ENCODE peak calls at places on chromosome 4, in six cellular contexts. X is hepatocyte, D is MM.1S, U is SK-N-SH, J is GM23338, G is neural progenitor cell. A is an unnamed sample. For H3K36me3, the result is how much of the 10 kb centered on the place peaks cover.

GRCh38 chr4:42396361-42397255 is 680 bp upstream of the SHISA3 start:
- DNase-seq in G (peak), D (no peak), X (no peak), U (no peak), J (peak), A (peak)

GRCh38 chr4:159075531-159075932 is 27.3 kb upstream of the RAPGEF2 start:
- DNase-seq in G (no peak), D (no peak), J (no peak), U (no peak), X (no peak), A (peak)

GRCh38 chr4:22486276-22486675 is 29.6 kb downstream of the ADGRA3 start:
- DNase-seq in J (no peak), D (no peak), G (no peak), U (no peak), X (no peak), A (no peak)

GRCh38 chr4:16123356-16124084 is 39.7 kb upstream of the PROM1 start:
- DNase-seq in D (no peak), X (no peak), U (no peak), G (peak), J (no peak), A (no peak)

GRCh38 chr4:176238157-176238608 is 30.8 kb downstream of the ASB5 start:
- DNase-seq in G (no peak), U (no peak), X (peak), J (no peak), D (no peak), A (peak)

GRCh38 chr4:7129871-7130609 is 62.2 kb upstream of the GRPEL1 start:
- DNase-seq in X (no peak), J (no peak), U (no peak), D (no peak), G (no peak), A (no peak)

GRCh38 chr4:140250989-140251552 is 97.1 kb upstream of the MAML3 start:
- DNase-seq in G (no peak), D (no peak), X (peak), J (no peak), U (no peak), A (peak)

GRCh38 chr4:147732516-147733193 is 767 bp downstream of the ARHGAP10 start:
- DNase-seq in D (peak), J (peak), G (peak), U (peak), X (peak), A (peak)

GRCh38 chr4:181846934-181847333 is 396.3 kb upstream of the TENM3 start:
- DNase-seq in U (peak), G (no peak), J (no peak), X (no peak), D (no peak), A (no peak)

GRCh38 chr4:38099908-38100407 is 139.8 kb downstream of the PTTG2 start:
- DNase-seq in U (no peak), D (no peak), X (no peak), G (no peak), J (no peak), A (peak)

GRCh38 chr4:177356191-177356590 is 46.5 kb downstream of the NEIL3 start:
- DNase-seq in G (no peak), X (no peak), J (no peak), D (no peak), U (no peak), A (peak)

GRCh38 chr4:158856852-158857251 is 88.0 kb downstream of the FNIP2 start:
- DNase-seq in G (peak), X (peak), U (peak), J (peak), D (peak), A (peak)

GRCh38 chr4:23945521-23946017 is 55.7 kb upstream of the PPARGC1A start:
- DNase-seq in U (no peak), D (no peak), X (peak), J (no peak), G (no peak), A (peak)

GRCh38 chr4:70571772-70572171 is 20.3 kb upstream of the AMBN start:
- DNase-seq in X (no peak), J (no peak), D (no peak), G (no peak), U (no peak), A (no peak)

GRCh38 chr4:177455591-177455990 is 13.4 kb upstream of the AGA start:
- DNase-seq in D (no peak), X (peak), J (no peak), U (no peak), G (no peak), A (no peak)

GRCh38 chr4:75633846-75634245 is 3.5 kb upstream of the CDKL2 start:
- DNase-seq in D (peak), X (no peak), J (no peak), G (no peak), U (no peak), A (peak)

GRCh38 chr4:30386266-30386895 is 333.8 kb upstream of the PCDH7 start:
- DNase-seq in J (no peak), X (no peak), G (no peak), D (no peak), U (no peak), A (peak)

GRCh38 chr4:108700358-108700757 is 50.0 kb downstream of the OSTC start:
- DNase-seq in D (no peak), U (peak), G (no peak), J (no peak), X (no peak), A (peak)

GRCh38 chr4:57093816-57094481 is 16.2 kb downstream of the IGFBP7 start:
- DNase-seq in G (no peak), U (no peak), D (no peak), J (no peak), X (no peak), A (no peak)

GRCh38 chr4:89871211-89871610 is 23.4 kb upstream of the MMRN1 start:
- DNase-seq in U (no peak), G (peak), X (no peak), D (no peak), J (peak), A (no peak)

GRCh38 chr4:40253906-40254305 is 57.1 kb downstream of the RHOH start:
- DNase-seq in U (no peak), J (no peak), X (no peak), G (no peak), D (no peak), A (no peak)

GRCh38 chr4:38386011-38386551 is 277.9 kb upstream of the KLF3 start:
- DNase-seq in X (no peak), G (no peak), D (no peak), J (no peak), U (no peak), A (no peak)

GRCh38 chr4:147829401-147830101 is 97.7 kb downstream of the ARHGAP10 start:
- DNase-seq in U (no peak), X (peak), J (no peak), G (no peak), D (no peak), A (peak)

GRCh38 chr4:154399259-154399974 is 92.2 kb downstream of the DCHS2 start:
- DNase-seq in D (no peak), X (peak), J (peak), U (no peak), G (peak), A (peak)

GRCh38 chr4:34198966-34199365 is 2045.3 kb downstream of the ARAP2 start:
- DNase-seq in G (no peak), X (no peak), U (no peak), J (no peak), D (no peak), A (no peak)

GRCh38 chr4:152508386-152508785 is 27.5 kb downstream of the FBXW7 start:
- DNase-seq in D (no peak), X (no peak), U (no peak), G (no peak), J (no peak), A (no peak)

GRCh38 chr4:92362002-92362401 is 58.2 kb downstream of the GRID2 start:
- DNase-seq in U (no peak), J (no peak), G (no peak), D (no peak), X (no peak), A (no peak)

DNA sequence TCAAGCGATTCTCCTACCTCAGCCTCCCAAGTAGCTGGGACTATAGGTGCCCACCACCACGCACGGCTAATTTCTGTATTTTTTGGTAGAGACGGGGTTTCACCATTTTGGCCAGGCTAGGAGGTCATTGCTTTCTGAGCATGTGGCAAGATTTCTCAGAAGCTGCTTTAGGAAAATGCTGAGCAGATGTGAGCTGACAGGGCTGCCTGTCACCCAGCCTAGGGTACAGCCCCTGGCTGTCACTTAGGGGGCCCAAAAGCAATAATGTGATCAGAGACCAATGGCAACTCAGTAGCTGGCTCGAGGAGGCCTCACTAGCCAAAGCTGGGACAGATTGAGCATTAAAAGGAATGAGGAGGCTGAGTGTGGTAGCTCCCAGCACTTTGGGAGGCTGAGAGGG is 64.8 kb downstream of the TNIP2 start:
- DNase-seq in U (no peak), G (no peak), J (no peak), X (no peak), D (no peak), A (no peak)
- H3K36me3 ChIP-seq in U (half or more), G (under half), J (under half), X (under half), D (under half), A (under half)

DNA sequence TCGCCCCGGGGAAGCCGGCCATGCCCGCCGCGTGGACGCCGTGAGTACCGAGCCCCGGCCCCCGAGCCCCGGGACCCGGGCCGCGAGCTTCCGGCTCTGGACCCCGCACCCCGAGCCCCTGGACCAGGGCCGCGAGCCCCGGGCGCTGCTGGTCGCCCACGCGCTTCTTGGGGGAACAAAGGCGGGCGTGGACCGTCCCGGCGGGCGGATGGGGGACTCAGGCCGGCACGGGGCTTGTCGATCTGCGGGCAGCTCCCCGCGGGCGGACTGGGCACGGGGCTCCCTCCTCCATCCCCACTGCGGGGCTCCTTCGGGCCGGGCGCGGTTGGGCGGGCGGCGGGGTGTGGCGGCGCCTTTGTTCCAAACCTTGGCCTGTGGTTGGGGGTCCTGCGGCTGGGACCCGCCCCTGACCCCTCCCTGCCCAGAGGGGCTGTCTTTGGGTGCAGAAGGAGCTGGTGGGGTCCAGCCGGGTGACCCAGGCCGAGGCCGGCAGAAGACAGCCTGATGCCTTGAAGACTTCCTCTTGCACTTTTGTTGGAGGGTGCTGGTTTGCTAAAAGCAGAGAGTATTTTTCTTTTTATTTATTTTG is 25.2 kb upstream of the ADD1 start:
- DNase-seq in X (peak), G (peak), J (peak), D (no peak), U (peak), A (peak)
- TF ChIP-seq EZH2phosphoT487 in X (no peak), G (no peak), J (no peak), D (no peak), U (no peak), A (no peak)

GRCh38 chr4:81436928-81437327 is 34.8 kb downstream of the RASGEF1B start:
- DNase-seq in X (no peak), G (no peak), U (no peak), J (no peak), D (no peak), A (no peak)
- H3K36me3 ChIP-seq in X (under half), G (under half), U (under half), J (under half), D (under half), A (under half)

GRCh38 chr4:123366144-123366748 is 30.3 kb upstream of the SPRY1 start:
- DNase-seq in J (no peak), U (no peak), G (no peak), X (no peak), D (no peak), A (no peak)

GRCh38 chr4:123363729-123364128 is 32.9 kb upstream of the SPRY1 start:
- DNase-seq in D (peak), X (no peak), U (no peak), J (no peak), G (no peak), A (no peak)

GRCh38 chr4:123362103-123362502 is 34.5 kb upstream of the SPRY1 start:
- DNase-seq in D (no peak), X (no peak), J (no peak), U (no peak), G (no peak), A (no peak)

GRCh38 chr4:123365412-123365811 is 31.2 kb upstream of the SPRY1 start:
- DNase-seq in G (no peak), U (no peak), X (no peak), D (no peak), J (no peak), A (no peak)

DNA sequence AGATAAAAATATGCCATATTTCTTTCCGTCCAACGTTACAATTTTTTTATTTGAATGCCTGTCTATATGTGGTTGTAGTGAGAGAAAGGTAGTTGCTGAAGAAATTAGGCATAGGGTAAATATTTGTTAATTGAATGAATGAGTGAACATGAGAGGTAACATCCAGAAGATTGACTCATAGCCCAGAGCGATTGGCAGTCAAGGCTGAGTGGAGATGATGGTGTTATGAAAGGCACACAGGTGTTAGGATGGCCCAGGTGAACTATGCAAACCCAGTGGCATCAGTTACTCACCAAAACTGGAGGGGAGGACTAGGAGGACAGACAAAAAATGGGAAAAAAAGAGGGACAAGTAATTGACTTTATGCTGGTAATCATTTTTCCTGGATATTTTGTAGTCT is 31.7 kb upstream of the SPRY1 start:
- DNase-seq in G (no peak), X (no peak), D (no peak), U (no peak), J (no peak), A (no peak)
- TF ChIP-seq EZH2phosphoT487 in G (no peak), X (no peak), D (no peak), U (no peak), J (no peak), A (no peak)

GRCh38 chr4:3523146-3523627 is 9.0 kb downstream of the LRPAP1 start:
- DNase-seq in X (no peak), D (no peak), G (no peak), U (no peak), J (no peak), A (no peak)
- H3K36me3 ChIP-seq in X (under half), D (under half), G (under half), U (half or more), J (under half), A (under half)

DNA sequence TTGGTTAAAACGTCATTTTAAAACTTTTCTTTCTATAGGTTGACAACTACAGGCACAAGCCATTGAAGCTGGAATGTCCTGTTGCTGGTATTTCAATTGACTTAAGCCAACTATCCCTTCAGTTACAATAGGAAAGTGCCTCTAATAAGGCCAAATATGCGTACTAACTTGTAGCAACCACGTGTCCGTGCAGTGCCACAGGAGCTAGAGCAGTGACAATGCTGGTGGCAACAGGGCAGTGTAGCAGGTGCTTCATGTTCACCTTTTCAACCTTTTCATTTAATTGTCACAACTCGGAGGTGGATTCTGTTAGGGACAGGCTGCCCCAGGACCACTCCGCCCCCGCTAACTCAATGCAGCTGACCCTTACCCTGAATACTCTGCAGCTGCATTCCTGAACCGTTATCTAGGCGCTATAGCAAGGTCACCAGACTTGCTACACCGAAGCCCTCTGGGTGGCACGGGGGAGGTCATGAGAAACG is 37.7 kb downstream of the ERVMER34-1 start:
- DNase-seq in J (no peak), U (no peak), G (peak), X (peak), D (peak), A (no peak)
- TF ChIP-seq EZH2phosphoT487 in J (no peak), U (no peak), G (no peak), X (no peak), D (no peak), A (no peak)

GRCh38 chr4:8412288-8412687 is 28.2 kb downstream of the ACOX3 start:
- DNase-seq in G (no peak), U (no peak), D (no peak), J (no peak), X (no peak), A (no peak)

GRCh38 chr4:8409271-8410065 is 31.1 kb downstream of the ACOX3 start:
- DNase-seq in J (no peak), U (peak), X (no peak), D (no peak), G (no peak), A (peak)

GRCh38 chr4:8411351-8412180 is 29.0 kb downstream of the ACOX3 start:
- DNase-seq in G (no peak), D (no peak), J (no peak), U (no peak), X (no peak), A (no peak)

GRCh38 chr4:8410641-8411271 is 29.8 kb downstream of the ACOX3 start:
- DNase-seq in U (peak), X (peak), G (peak), D (no peak), J (peak), A (peak)

DNA sequence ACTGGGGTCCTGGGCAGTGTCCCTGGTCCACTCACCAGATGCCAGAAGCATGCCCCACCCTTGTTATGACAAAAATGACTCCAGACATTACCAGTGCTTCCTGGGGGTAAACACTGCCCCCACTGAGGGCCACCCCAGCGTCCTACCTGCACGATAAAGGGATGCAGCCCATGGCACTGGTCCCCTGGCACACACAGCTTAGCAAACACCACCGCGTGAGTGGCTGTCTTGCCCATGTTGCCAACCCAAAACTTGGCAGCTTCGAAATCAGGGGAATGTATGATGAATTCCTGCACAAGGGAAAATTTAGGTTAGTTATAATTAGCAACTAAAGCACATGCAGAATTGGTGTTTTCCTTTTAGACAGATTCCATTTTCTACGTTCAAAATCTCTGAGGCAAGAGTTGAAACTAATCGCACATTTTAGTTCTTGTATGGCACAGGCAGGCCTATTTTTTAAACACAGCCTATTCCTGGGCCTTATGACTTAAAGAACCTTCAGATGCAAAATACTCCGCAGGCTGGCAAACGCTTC is 30.4 kb downstream of the ACOX3 start:
- DNase-seq in D (no peak), X (no peak), J (no peak), G (no peak), U (no peak), A (peak)
- H3K36me3 ChIP-seq in D (under half), X (under half), J (under half), G (under half), U (under half), A (under half)

GRCh38 chr4:628821-629635 is 3.7 kb downstream of the PDE6B start:
- DNase-seq in G (no peak), U (peak), X (peak), J (no peak), D (no peak), A (no peak)

GRCh38 chr4:629916-630641 is 4.7 kb downstream of the PDE6B start:
- DNase-seq in X (no peak), D (no peak), J (no peak), G (no peak), U (peak), A (no peak)

GRCh38 chr4:629636-629915 is 4.2 kb downstream of the PDE6B start:
- DNase-seq in U (peak), D (no peak), G (no peak), X (no peak), J (no peak), A (no peak)

GRCh38 chr4:632391-632790 is 7.0 kb downstream of the PDE6B start:
- DNase-seq in U (no peak), G (no peak), X (no peak), D (no peak), J (no peak), A (no peak)

DNA sequence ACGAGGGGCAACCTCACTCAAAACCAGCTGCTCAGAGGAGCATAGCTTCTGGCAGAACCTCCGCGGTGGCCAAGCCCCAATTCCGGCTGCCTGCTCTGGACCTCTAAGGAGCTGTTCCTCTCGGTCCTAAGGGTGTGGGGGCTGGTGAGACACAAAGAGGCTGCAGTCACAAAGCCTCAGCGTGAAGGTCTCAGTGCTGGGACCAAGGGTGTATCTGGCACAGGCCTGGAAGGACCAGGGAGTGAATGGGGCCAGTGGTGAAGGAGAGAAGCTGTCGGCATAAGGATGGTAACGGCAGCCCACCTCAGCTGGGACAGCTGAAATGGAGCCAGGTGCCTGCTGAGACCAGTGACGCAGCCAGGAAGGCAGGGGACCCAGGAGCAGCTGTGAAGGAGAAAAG is 5.3 kb downstream of the PDE6B start:
- DNase-seq in G (no peak), U (no peak), J (no peak), X (no peak), D (no peak), A (no peak)
- TF ChIP-seq EZH2phosphoT487 in G (no peak), U (no peak), J (no peak), X (no peak), D (no peak), A (no peak)